ENCODE peak calls at places on chromosome 18, in five cellular contexts. One of them, this sample, is unnamed. For H3K4me1, the result is how much of the 10 kb centered on the place peaks cover.

GRCh38 chr18:51072586-51073303 is 42.7 kb downstream of the SMAD4 start:
- DNase-seq in A549: no peak
- DNase-seq in OCI-LY7: no peak
- DNase-seq in GM23338: no peak
- DNase-seq in H9: no peak
- DNase-seq in this sample: no peak

GRCh38 chr18:906416-907170 is 1.9 kb downstream of the ADCYAP1 start:
- DNase-seq in A549: no peak
- DNase-seq in H9: peak
- DNase-seq in GM23338: peak
- DNase-seq in OCI-LY7: no peak
- DNase-seq in this sample: peak

GRCh38 chr18:25133879-25134278 is 218.1 kb downstream of the ZNF521 start:
- DNase-seq in GM23338: no peak
- DNase-seq in OCI-LY7: no peak
- DNase-seq in A549: no peak
- DNase-seq in H9: no peak
- DNase-seq in this sample: no peak

GRCh38 chr18:304887-305529 is 37.2 kb upstream of the THOC1 start:
- DNase-seq in H9: no peak
- DNase-seq in OCI-LY7: no peak
- DNase-seq in GM23338: peak
- DNase-seq in A549: no peak
- DNase-seq in this sample: no peak

GRCh38 chr18:74378179-74378682 is 62.6 kb downstream of the C18orf63 start:
- DNase-seq in OCI-LY7: no peak
- DNase-seq in H9: no peak
- DNase-seq in A549: no peak
- DNase-seq in GM23338: no peak
- DNase-seq in this sample: peak

GRCh38 chr18:29191263-29191662 is 1014.3 kb upstream of the CDH2 start:
- DNase-seq in GM23338: peak
- DNase-seq in OCI-LY7: no peak
- DNase-seq in A549: peak
- DNase-seq in H9: peak
- DNase-seq in this sample: no peak

GRCh38 chr18:45820144-45820745 is 5.2 kb upstream of the SIGLEC15 start:
- DNase-seq in GM23338: no peak
- DNase-seq in OCI-LY7: no peak
- DNase-seq in H9: no peak
- DNase-seq in A549: no peak
- DNase-seq in this sample: no peak

GRCh38 chr18:47260138-47260923 is 8.9 kb upstream of the SKOR2 start:
- DNase-seq in GM23338: peak
- DNase-seq in H9: peak
- DNase-seq in OCI-LY7: no peak
- DNase-seq in A549: peak
- DNase-seq in this sample: no peak

GRCh38 chr18:3486514-3486913 is 36.5 kb downstream of the TGIF1 start:
- DNase-seq in OCI-LY7: no peak
- DNase-seq in H9: no peak
- DNase-seq in A549: no peak
- DNase-seq in GM23338: no peak
- DNase-seq in this sample: no peak

GRCh38 chr18:49151482-49151881 is 200.7 kb upstream of the SMAD7 start:
- DNase-seq in GM23338: no peak
- DNase-seq in A549: no peak
- DNase-seq in H9: no peak
- DNase-seq in OCI-LY7: no peak
- DNase-seq in this sample: no peak

GRCh38 chr18:49613741-49614151 is 51.9 kb downstream of the LIPG start:
- DNase-seq in GM23338: no peak
- DNase-seq in A549: no peak
- DNase-seq in H9: peak
- DNase-seq in OCI-LY7: no peak
- DNase-seq in this sample: no peak

GRCh38 chr18:67104700-67105284 is 411.7 kb downstream of the DSEL start:
- DNase-seq in A549: peak
- DNase-seq in GM23338: peak
- DNase-seq in OCI-LY7: peak
- DNase-seq in H9: peak
- DNase-seq in this sample: no peak

GRCh38 chr18:34977787-34978532 is 63.3 kb upstream of the MAPRE2 start:
- DNase-seq in GM23338: peak
- DNase-seq in A549: no peak
- DNase-seq in OCI-LY7: peak
- DNase-seq in H9: peak
- DNase-seq in this sample: peak

GRCh38 chr18:59631583-59632181 is 65.5 kb downstream of the CCBE1 start:
- DNase-seq in H9: peak
- DNase-seq in A549: peak
- DNase-seq in GM23338: peak
- DNase-seq in OCI-LY7: peak
- DNase-seq in this sample: peak

GRCh38 chr18:12597775-12598174 is 60.1 kb downstream of the SPIRE1 start:
- DNase-seq in OCI-LY7: no peak
- DNase-seq in GM23338: no peak
- DNase-seq in A549: peak
- DNase-seq in H9: no peak
- DNase-seq in this sample: peak

GRCh38 chr18:48007955-48008701 is 77.7 kb upstream of the SMAD2 start:
- DNase-seq in H9: peak
- DNase-seq in GM23338: peak
- DNase-seq in A549: peak
- DNase-seq in OCI-LY7: no peak
- DNase-seq in this sample: peak

GRCh38 chr18:60292186-60292585 is 80.4 kb downstream of the MC4R start:
- DNase-seq in OCI-LY7: no peak
- DNase-seq in H9: no peak
- DNase-seq in A549: no peak
- DNase-seq in GM23338: no peak
- DNase-seq in this sample: no peak

GRCh38 chr18:61720496-61720895 is 172.3 kb downstream of the RNF152 start:
- DNase-seq in GM23338: no peak
- DNase-seq in OCI-LY7: no peak
- DNase-seq in A549: no peak
- DNase-seq in H9: no peak
- DNase-seq in this sample: no peak

GRCh38 chr18:79611040-79611681 is 68.4 kb upstream of the CTDP1 start:
- DNase-seq in A549: no peak
- DNase-seq in OCI-LY7: no peak
- DNase-seq in GM23338: peak
- DNase-seq in H9: no peak
- DNase-seq in this sample: peak

GRCh38 chr18:72847771-72848170 is 20.0 kb downstream of the NETO1 start:
- DNase-seq in H9: no peak
- DNase-seq in A549: no peak
- DNase-seq in GM23338: peak
- DNase-seq in OCI-LY7: no peak
- DNase-seq in this sample: no peak

GRCh38 chr18:10736984-10737383 is 211.2 kb downstream of the NAPG start:
- DNase-seq in H9: no peak
- DNase-seq in GM23338: peak
- DNase-seq in A549: no peak
- DNase-seq in OCI-LY7: no peak
- DNase-seq in this sample: no peak

GRCh38 chr18:79784071-79784913 is 13.4 kb upstream of the KCNG2 start:
- DNase-seq in GM23338: no peak
- DNase-seq in A549: no peak
- DNase-seq in OCI-LY7: no peak
- DNase-seq in H9: no peak
- DNase-seq in this sample: peak

GRCh38 chr18:79749251-79750191 is 48.2 kb upstream of the KCNG2 start:
- DNase-seq in H9: no peak
- DNase-seq in GM23338: no peak
- DNase-seq in OCI-LY7: no peak
- DNase-seq in A549: no peak
- DNase-seq in this sample: peak

GRCh38 chr18:8121942-8122480 is 487.2 kb upstream of the RAB12 start:
- DNase-seq in GM23338: peak
- DNase-seq in OCI-LY7: no peak
- DNase-seq in H9: no peak
- DNase-seq in A549: no peak
- DNase-seq in this sample: peak

DNA sequence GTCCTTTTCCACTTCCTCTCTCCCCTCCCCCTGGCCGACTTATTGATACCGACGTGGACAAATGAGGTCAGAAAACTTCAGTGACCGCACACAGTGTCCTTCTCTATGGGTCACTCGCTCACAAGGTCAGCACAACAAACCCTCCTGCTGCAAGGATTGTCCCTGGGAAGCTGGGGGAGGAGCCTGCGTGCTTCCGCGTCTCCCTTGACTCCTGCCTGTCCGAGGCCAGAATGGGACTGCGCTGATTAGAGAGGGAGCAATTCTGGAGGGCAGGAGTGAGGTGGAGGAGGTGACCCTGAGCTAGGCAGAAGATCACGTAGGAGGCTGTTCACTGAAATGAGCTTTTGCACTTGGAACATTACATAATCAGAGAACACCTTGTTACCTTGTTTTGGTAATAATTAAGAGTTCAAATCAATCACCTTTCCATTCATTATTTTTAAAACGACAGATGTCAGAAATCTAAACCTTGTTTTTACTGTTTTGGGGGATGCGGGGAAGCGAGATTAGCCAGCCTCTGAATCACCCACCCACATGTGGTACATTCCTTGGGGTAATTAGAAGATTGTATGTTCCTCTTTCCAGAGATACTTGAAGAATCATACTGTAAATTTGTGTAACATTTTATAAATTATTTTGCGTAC is 70.6 kb downstream of the CTAGE1 start:
- DNase-seq in H9: peak
- DNase-seq in GM23338: peak
- DNase-seq in OCI-LY7: no peak
- DNase-seq in A549: no peak
- DNase-seq in this sample: peak
- H3K4me1 ChIP-seq in H9: under half
- H3K4me1 ChIP-seq in GM23338: under half
- H3K4me1 ChIP-seq in OCI-LY7: under half
- H3K4me1 ChIP-seq in A549: under half
- H3K4me1 ChIP-seq in this sample: under half

DNA sequence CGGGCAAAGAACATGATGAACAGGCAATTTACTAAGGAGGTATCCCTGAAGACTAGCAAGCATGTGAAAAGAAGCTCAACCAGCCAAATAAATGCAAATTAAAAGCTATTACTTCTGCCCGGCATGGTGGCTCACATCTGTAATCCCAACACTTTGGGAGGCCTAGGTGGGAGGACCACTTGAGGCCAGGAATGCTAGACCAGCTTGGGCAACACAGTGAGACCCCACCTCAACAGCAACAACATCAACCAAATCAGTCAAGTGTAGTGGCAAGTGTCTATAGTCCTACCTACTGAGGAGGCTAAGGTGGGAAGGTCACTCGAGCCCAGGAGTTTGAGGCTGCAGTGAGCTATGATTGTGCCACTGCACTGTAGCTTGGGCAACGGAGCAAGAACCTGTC is 139.1 kb downstream of the MEP1B start:
- DNase-seq in H9: no peak
- DNase-seq in A549: no peak
- DNase-seq in OCI-LY7: no peak
- DNase-seq in GM23338: no peak
- DNase-seq in this sample: no peak
- H3K4me1 ChIP-seq in H9: under half
- H3K4me1 ChIP-seq in A549: under half
- H3K4me1 ChIP-seq in OCI-LY7: under half
- H3K4me1 ChIP-seq in GM23338: under half
- H3K4me1 ChIP-seq in this sample: under half

DNA sequence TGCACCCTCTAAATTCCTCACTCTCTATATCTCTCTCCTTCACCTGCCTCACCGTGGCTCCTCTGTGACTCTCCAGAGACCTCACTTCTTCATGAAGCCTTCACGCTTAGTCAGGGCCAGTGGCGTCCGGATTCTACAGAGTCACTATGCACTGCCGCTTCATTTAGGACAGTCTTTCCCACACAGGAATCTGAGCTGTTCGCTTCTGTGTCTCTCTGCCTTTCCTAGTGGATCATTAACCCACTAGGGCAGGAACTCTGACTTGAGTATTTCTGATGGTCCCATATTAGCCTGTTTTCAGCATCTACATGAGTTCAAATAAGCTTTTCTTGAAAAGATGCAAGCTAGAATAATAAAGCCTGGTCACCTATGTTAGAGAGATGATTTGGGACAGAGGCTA is 180.2 kb upstream of the DOK6 start:
- DNase-seq in OCI-LY7: no peak
- DNase-seq in GM23338: no peak
- DNase-seq in H9: no peak
- DNase-seq in A549: no peak
- DNase-seq in this sample: peak
- H3K4me1 ChIP-seq in OCI-LY7: under half
- H3K4me1 ChIP-seq in GM23338: under half
- H3K4me1 ChIP-seq in H9: under half
- H3K4me1 ChIP-seq in A549: under half
- H3K4me1 ChIP-seq in this sample: under half

DNA sequence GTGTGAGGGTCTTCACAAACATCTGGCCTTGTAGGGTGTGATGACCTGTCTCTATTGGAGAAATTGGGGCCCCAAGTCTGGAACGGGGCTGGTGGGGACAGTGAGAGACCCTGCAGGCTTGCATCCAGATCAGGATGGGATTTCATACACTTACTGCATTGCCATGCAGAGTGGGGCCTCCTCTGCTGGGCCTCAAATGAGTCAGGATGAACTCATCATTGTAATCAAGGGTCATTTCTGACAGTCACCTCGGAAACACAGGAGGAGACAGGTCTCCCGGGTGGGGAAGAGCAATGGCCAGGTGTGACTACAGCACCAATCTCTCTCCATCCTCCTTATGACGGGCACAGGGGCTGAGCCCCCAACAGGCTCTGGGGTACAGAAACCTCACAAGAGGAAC is 48.1 kb upstream of the GALR1 start:
- DNase-seq in A549: no peak
- DNase-seq in H9: no peak
- DNase-seq in GM23338: no peak
- DNase-seq in OCI-LY7: no peak
- DNase-seq in this sample: no peak
- H3K4me1 ChIP-seq in A549: under half
- H3K4me1 ChIP-seq in H9: under half
- H3K4me1 ChIP-seq in GM23338: under half
- H3K4me1 ChIP-seq in OCI-LY7: under half
- H3K4me1 ChIP-seq in this sample: under half